ENCODE peak calls at places on chromosomes 1 and 21, in seven cellular contexts. D is GM23338, V is GM12878, W is IMR-90, J is H9, P is PC-9, R is DND-41. S is an unnamed sample.
A peak's percentile ranks its signal among the peaks of the same experiment; 100 is the strongest.

GRCh38 chr1:64060611-64061302 is 142.7 kb upstream of the UBE2U start:
- DNase-seq in R (no peak), D (no peak), V (no peak), J (no peak), P (no peak), W (no peak), S (no peak)

GRCh38 chr21:41219498-41220207 is 51.7 kb downstream of the BACE2 start:
- DNase-seq in W (no peak), J (no peak), P (peak; percentile 42), D (no peak), V (no peak), R (no peak), S (no peak)

GRCh38 chr1:186927884-186928283 is 99.1 kb downstream of the PLA2G4A start:
- DNase-seq in V (no peak), W (no peak), D (peak; percentile 5), R (no peak), J (no peak), P (peak; percentile 41), S (no peak)

GRCh38 chr1:63987014-63987630 is 213.3 kb downstream of the ROR1 start:
- DNase-seq in R (no peak), D (no peak), V (no peak), P (no peak), W (peak; percentile 51), J (no peak), S (no peak)

GRCh38 chr1:156455362-156455761 is 45.2 kb downstream of the MEF2D start:
- DNase-seq in R (no peak), V (no peak), D (no peak), W (no peak), J (no peak), P (no peak), S (no peak)

GRCh38 chr1:199522338-199522737 is 505.2 kb upstream of the NR5A2 start:
- DNase-seq in W (peak; percentile 4), J (no peak), D (no peak), R (no peak), V (no peak), P (no peak), S (no peak)

GRCh38 chr1:17140279-17140678 is 21.0 kb upstream of the PADI2 start:
- DNase-seq in D (no peak), J (no peak), P (no peak), R (no peak), V (no peak), W (no peak), S (no peak)

GRCh38 chr1:156951371-156951770 is 30.9 kb downstream of the LRRC71 start:
- DNase-seq in J (no peak), P (no peak), W (no peak), V (no peak), R (no peak), D (no peak), S (no peak)

GRCh38 chr1:55618203-55618602 is 403.0 kb upstream of the USP24 start:
- DNase-seq in V (no peak), R (no peak), J (no peak), W (no peak), P (no peak), D (no peak), S (no peak)

GRCh38 chr21:45547211-45547900 is 5.1 kb upstream of the SLC19A1 start:
- DNase-seq in P (no peak), W (no peak), D (no peak), R (no peak), V (no peak), J (no peak), S (no peak)

GRCh38 chr21:45549670-45550463 is 7.6 kb upstream of the SLC19A1 start:
- DNase-seq in W (no peak), J (peak; percentile 28), V (peak; percentile 49), R (no peak), P (no peak), D (no peak), S (no peak)

GRCh38 chr21:45546636-45547203 is 4.5 kb upstream of the SLC19A1 start:
- DNase-seq in D (no peak), J (peak; percentile 6), P (no peak), R (no peak), V (no peak), W (no peak), S (no peak)

GRCh38 chr21:45550552-45551210 is 8.4 kb upstream of the SLC19A1 start:
- DNase-seq in P (no peak), R (peak; percentile 90), D (no peak), J (peak; percentile 39), V (peak; percentile 84), W (no peak), S (no peak)

DNA sequence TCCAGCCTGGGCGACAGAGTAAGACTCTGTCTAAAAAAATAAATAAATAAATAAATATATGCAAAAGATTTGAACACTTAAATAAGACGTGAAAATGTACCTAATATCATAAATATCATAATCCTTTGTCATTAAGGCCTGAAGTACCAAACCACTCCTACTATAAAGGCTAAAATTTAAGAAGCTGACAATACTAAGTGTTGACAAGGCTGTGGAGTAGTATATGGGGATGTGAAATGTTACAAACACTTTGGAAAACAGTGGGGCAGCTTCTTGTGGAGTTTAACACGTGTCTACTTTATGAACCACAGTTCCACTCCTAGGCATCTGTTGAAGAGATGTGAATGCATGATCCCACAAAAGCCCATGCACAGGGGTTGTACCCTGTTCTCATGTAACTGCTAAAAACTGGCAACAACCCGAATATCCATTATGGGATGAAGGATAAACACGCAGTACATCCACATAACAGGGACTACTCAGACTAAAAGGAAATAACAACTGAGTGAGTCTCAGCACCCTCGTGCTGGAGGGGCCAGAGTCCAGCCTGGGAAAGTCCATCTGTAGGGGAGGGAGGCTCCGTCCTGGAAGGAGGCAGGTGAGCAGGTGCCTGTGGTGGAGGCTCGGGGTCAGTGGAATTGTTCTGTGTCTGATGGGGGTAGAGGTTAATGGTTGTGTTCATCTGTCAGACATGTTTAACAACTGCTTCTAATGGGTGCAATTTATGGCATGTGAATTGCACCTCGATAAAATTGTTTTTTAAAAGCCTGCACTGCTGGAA is 6.7 kb upstream of the SLC19A1 start:
- DNase-seq in J (no peak), P (no peak), D (no peak), R (no peak), V (no peak), W (no peak), S (no peak)
- H2AFZ ChIP-seq in J (no peak overlapping the region), P (no peak overlapping the region), D (no peak overlapping the region), R (no peak overlapping the region), V (no peak overlapping the region), W (peak overlapping the region; percentile 41), S (no peak overlapping the region)

GRCh38 chr1:77825356-77825709 is 45.9 kb downstream of the MIGA1 start:
- DNase-seq in D (peak; percentile 70), W (peak; percentile 91), V (peak; percentile 1), P (no peak), J (no peak), R (no peak), S (peak; percentile 54)
- TF ChIP-seq CTCF in D (peak; percentile 71), W (peak; percentile 38), V (peak; percentile 39), P (no peak), J (peak; percentile 57), R (peak; percentile 30), S (peak; percentile 52)

DNA sequence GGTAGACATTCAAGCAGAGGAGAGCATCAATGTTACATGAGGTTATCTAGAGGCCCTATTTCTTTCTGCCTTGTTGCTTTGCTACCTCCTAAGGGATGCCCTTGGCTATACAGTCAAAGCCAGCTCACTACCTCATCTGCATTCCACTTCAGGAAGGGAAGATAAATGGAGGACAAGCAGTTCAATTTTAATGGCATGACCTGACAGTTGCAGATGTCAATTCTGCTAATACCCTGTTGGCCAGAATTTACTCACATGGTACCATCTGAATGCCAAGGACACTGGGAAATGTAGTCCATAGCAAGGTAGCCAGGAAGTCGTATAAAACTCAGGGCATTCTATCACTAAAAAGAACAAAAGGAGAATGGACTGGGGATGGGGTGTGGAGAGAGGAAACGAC is 31.5 kb downstream of the PALMD start:
- DNase-seq in R (no peak), V (no peak), P (no peak), J (no peak), D (peak; percentile 57), W (no peak), S (no peak)
- H2AFZ ChIP-seq in R (no peak overlapping the region), V (no peak overlapping the region), P (no peak overlapping the region), J (no peak overlapping the region), D (no peak overlapping the region), W (no peak overlapping the region), S (no peak overlapping the region)

DNA sequence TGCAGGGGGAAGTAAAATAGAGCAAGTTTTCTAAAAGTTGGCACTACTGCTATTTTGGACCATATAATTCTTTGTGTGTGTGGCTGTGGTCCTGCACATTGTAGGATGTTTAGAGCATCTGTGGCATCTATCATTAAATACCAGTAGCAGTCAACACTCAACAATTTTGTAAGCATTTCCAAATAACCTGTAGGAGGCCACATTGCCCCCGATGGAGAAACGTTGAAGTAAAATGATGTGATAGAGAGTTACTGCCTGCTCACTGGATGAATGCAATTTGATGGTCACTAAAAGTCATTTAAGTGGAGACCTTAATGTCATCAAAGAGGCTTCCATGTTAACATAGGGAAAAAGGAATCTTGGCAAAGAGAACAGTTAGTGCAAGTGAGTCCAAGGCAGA is 560.8 kb downstream of the NEGR1 start:
- DNase-seq in P (no peak), R (no peak), D (peak; percentile 47), J (no peak), W (no peak), V (no peak), S (no peak)
- TF ChIP-seq CTCF in P (no peak), R (peak; percentile 25), D (peak; percentile 35), J (peak; percentile 46), W (no peak), V (no peak), S (peak; percentile 30)

DNA sequence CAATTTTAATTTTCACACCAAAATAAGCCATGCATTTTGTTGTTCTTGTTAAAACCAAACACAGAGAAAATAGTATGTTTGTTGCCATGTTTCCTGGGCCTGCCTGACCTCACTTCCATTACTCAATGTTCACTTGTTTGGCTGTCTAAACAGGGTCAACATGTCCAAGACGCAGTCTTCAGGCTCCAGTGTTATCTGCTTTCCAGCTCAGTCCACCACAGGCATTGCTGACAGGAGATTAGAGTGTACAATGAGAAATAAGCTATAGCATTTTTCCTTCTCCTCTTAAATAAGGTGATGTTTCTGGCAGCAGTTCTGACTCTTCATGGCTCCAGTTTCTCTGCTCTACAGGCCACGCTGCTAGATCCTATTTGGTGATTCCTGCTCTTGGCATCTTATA is 1030.5 kb downstream of the KCNT2 start:
- DNase-seq in J (no peak), D (no peak), V (no peak), W (no peak), R (no peak), P (no peak), S (no peak)
- H2AFZ ChIP-seq in J (no peak overlapping the region), D (no peak overlapping the region), V (no peak overlapping the region), W (no peak overlapping the region), R (no peak overlapping the region), P (peak overlapping the region; percentile 49), S (no peak overlapping the region)

GRCh38 chr1:153292185-153292584 is 20.6 kb downstream of the PGLYRP3 start:
- DNase-seq in W (no peak), V (no peak), J (no peak), P (no peak), R (no peak), D (no peak), S (no peak)

GRCh38 chr1:153291514-153291913 is 21.2 kb downstream of the PGLYRP3 start:
- DNase-seq in W (no peak), V (peak; percentile 21), D (no peak), R (no peak), J (no peak), P (no peak), S (no peak)

GRCh38 chr1:153292740-153293479 is 19.8 kb downstream of the PGLYRP3 start:
- DNase-seq in R (no peak), D (peak; percentile 61), V (no peak), P (no peak), W (no peak), J (peak; percentile 56), S (no peak)

GRCh38 chr1:153293480-153293775 is 19.3 kb downstream of the PGLYRP3 start:
- DNase-seq in P (no peak), D (no peak), R (no peak), V (no peak), J (no peak), W (no peak), S (no peak)

GRCh38 chr1:153288634-153289275 is 24.0 kb downstream of the PGLYRP3 start:
- DNase-seq in P (peak; percentile 33), J (peak; percentile 69), W (no peak), R (peak; percentile 17), D (peak; percentile 75), V (no peak), S (no peak)
- TF ChIP-seq CTCF in P (peak; percentile 61), J (peak; percentile 85), W (peak; percentile 34), R (peak; percentile 70), D (peak; percentile 90), V (peak; percentile 61), S (peak; percentile 33)